ENCODE peak calls at places on chromosomes 5 and 9, in six cellular contexts. U is activated T-cell treated with anti-CD3 and anti-CD28 coated beads for 48 hours, D is AG04449, A is Daoy, F is mammary epithelial cell, Y is RWPE1. B is an unnamed sample.

GRCh38 chr5:175443514-175444059 is 395 bp downstream of the DRD1 start:
- DNase-seq in U (no peak), D (no peak), A (no peak), F (no peak), Y (no peak), B (no peak)

GRCh38 chr9:75889977-75890540 is 414 bp upstream of the PCSK5 start:
- DNase-seq in U (no peak), D (no peak), A (peak), F (peak), Y (no peak), B (no peak)

GRCh38 chr9:93028448-93029006 is 30.0 kb upstream of the SUSD3 start:
- DNase-seq in U (no peak), D (no peak), A (no peak), F (no peak), Y (no peak), B (no peak)

GRCh38 chr5:152593388-152593787 is 188.3 kb upstream of the NMUR2 start:
- DNase-seq in U (no peak), D (no peak), A (no peak), F (no peak), Y (peak), B (no peak)

GRCh38 chr9:83572524-83572923 is 34.3 kb upstream of the FRMD3 start:
- DNase-seq in U (no peak), D (peak), A (peak), F (peak), Y (no peak), B (no peak)

GRCh38 chr9:71306134-71306533 is 184.7 kb upstream of the TRPM3 start:
- DNase-seq in U (no peak), D (no peak), A (no peak), F (no peak), Y (no peak), B (no peak)

GRCh38 chr5:78367318-78367991 is 7.0 kb downstream of the SCAMP1 start:
- DNase-seq in U (no peak), D (no peak), A (no peak), F (no peak), Y (no peak), B (no peak)

GRCh38 chr5:140344683-140345423 is 1.6 kb downstream of the HBEGF start:
- DNase-seq in U (no peak), D (no peak), A (peak), F (peak), Y (peak), B (no peak)

GRCh38 chr5:160956011-160956410 is 104.0 kb upstream of the ATP10B start:
- DNase-seq in U (no peak), D (no peak), A (no peak), F (no peak), Y (no peak), B (no peak)

GRCh38 chr5:181246276-181247050 is 2.8 kb upstream of the RACK1 start:
- DNase-seq in U (peak), D (no peak), A (peak), F (peak), Y (peak), B (no peak)